ENCODE peak calls at places on chromosomes 4 and X, in five cellular contexts. Z is EH; O is glutamatergic neuron; X is stimulated activated CD8-positive, alpha-beta memory T cell treated with anti-CD3 and anti-CD28 coated beads, Interleukin-7, amount 100 ng/mL, for 24 hours; W is frontal cortex. T is an unnamed sample.

GRCh38 chr4:185709802-185710486 is 102.0 kb downstream of the SORBS2 start:
- DNase-seq in Z (peak), O (no peak), X (no peak), W (no peak), T (no peak)

GRCh38 chr4:76882630-76883029 is 15.3 kb downstream of the SOWAHB start:
- DNase-seq in Z (no peak), O (no peak), X (no peak), W (no peak), T (no peak)

GRCh38 chr4:172786039-172786792 is 382.4 kb upstream of the GALNT7 start:
- DNase-seq in Z (peak), O (no peak), X (no peak), W (no peak), T (no peak)

GRCh38 chr4:175253184-175253902 is 335.2 kb downstream of the ADAM29 start:
- DNase-seq in Z (no peak), O (no peak), X (no peak), W (no peak), T (no peak)

GRCh38 chr4:7411896-7412585 is 22.7 kb downstream of the PSAPL1 start:
- DNase-seq in Z (no peak), O (peak), X (no peak), W (no peak), T (peak)

GRCh38 chr4:108192056-108192455 is 23.3 kb upstream of the LEF1 start:
- DNase-seq in Z (no peak), O (no peak), X (no peak), W (no peak), T (no peak)

GRCh38 chr4:113012122-113012725 is 37.2 kb upstream of the ANK2 start:
- DNase-seq in Z (no peak), O (no peak), X (no peak), W (no peak), T (no peak)

GRCh38 chr4:44150091-44150576 is 298.5 kb downstream of the KCTD8 start:
- DNase-seq in Z (no peak), O (no peak), X (no peak), W (no peak), T (no peak)

GRCh38 chr4:168585168-168586091 is 88.6 kb downstream of the PALLD start:
- DNase-seq in Z (peak), O (peak), X (no peak), W (peak), T (no peak)

GRCh38 chrX:9160698-9161329 is 126.9 kb upstream of the FAM9B start:
- DNase-seq in Z (no peak), O (no peak), X (no peak), W (no peak), T (no peak)

GRCh38 chr4:5710962-5711478 is at the start of gene EVC:
- DNase-seq in Z (peak), O (peak), X (no peak), W (peak), T (peak)

GRCh38 chr4:64584981-64585557 is 175.8 kb upstream of the TECRL start:
- DNase-seq in Z (peak), O (no peak), X (no peak), W (no peak), T (no peak)

GRCh38 chr4:28469886-28470285 is 1609.2 kb downstream of the STIM2 start:
- DNase-seq in Z (peak), O (no peak), X (no peak), W (no peak), T (no peak)

GRCh38 chr4:38308728-38309315 is 348.6 kb downstream of the PTTG2 start:
- DNase-seq in Z (peak), O (no peak), X (no peak), W (no peak), T (no peak)

GRCh38 chr4:24137963-24138601 is 248.2 kb upstream of the PPARGC1A start:
- DNase-seq in Z (no peak), O (no peak), X (no peak), W (no peak), T (no peak)

GRCh38 chrX:114970806-114971205 is 46.6 kb downstream of the IL13RA2 start:
- DNase-seq in Z (peak), O (no peak), X (no peak), W (no peak), T (no peak)

GRCh38 chr4:153267013-153267412 is 62.8 kb downstream of the TRIM2 start:
- DNase-seq in Z (peak), O (no peak), X (no peak), W (no peak), T (no peak)

GRCh38 chrX:112840382-112841113 is at the start of gene AMOT:
- DNase-seq in Z (peak), O (peak), X (peak), W (peak), T (no peak)

GRCh38 chr4:102599887-102600286 is 98.7 kb downstream of the NFKB1 start:
- DNase-seq in Z (no peak), O (no peak), X (no peak), W (no peak), T (no peak)